ENCODE peak calls at places on chromosomes 2 and 18, in four cellular contexts. A is Calu3, C is dorsolateral prefrontal cortex, I is fibroblast of the aortic adventitia. X is an unnamed sample.

GRCh38 chr2:3535794-3536681 is 16.7 kb upstream of the ADI1 start:
- DNase-seq in A (peak; percentile 58), I (peak; percentile 89), C (no peak), X (no peak)

GRCh38 chr2:239319261-239319661 is 81.6 kb downstream of the HDAC4 start:
- DNase-seq in C (no peak), I (peak; percentile 44), A (peak; percentile 54), X (peak; percentile 4)

GRCh38 chr2:19988600-19988999 is 1.3 kb downstream of the WDR35 start:
- DNase-seq in I (no peak), C (no peak), A (no peak), X (no peak)

GRCh38 chr2:41768301-41768700 is 279.5 kb upstream of the PKDCC start:
- DNase-seq in I (no peak), C (peak; percentile 44), A (no peak), X (no peak)

GRCh38 chr18:54173980-54174611 is 50.4 kb downstream of the MBD2 start:
- DNase-seq in I (no peak), A (no peak), C (no peak), X (no peak)

GRCh38 chr2:71610671-71611070 is 157.3 kb downstream of the DYSF start:
- DNase-seq in C (peak; percentile 26), A (no peak), I (no peak), X (peak; percentile 5)

GRCh38 chr2:150403457-150403856 is 84.0 kb downstream of the RND3 start:
- DNase-seq in I (no peak), C (no peak), A (no peak), X (no peak)

GRCh38 chr2:235940330-235940729 is 227.9 kb downstream of the GBX2 start:
- DNase-seq in C (peak; percentile 66), A (no peak), I (peak; percentile 73), X (no peak)

GRCh38 chr2:44120428-44120827 is 48.2 kb upstream of the PPM1B start:
- DNase-seq in A (no peak), I (peak; percentile 88), C (no peak), X (no peak)

GRCh38 chr2:27356056-27356381 is 545 bp downstream of the GTF3C2 start:
- DNase-seq in C (no peak), I (peak; percentile 43), A (peak; percentile 49), X (no peak)

GRCh38 chr2:42025151-42025582 is 22.7 kb upstream of the PKDCC start:
- DNase-seq in C (no peak), A (no peak), I (peak; percentile 88), X (no peak)

GRCh38 chr2:140624188-140624587 is 1506.6 kb downstream of the LRP1B start:
- DNase-seq in C (no peak), I (no peak), A (no peak), X (no peak)

GRCh38 chr2:229176136-229176535 is 95.0 kb downstream of the PID1 start:
- DNase-seq in I (no peak), C (no peak), A (no peak), X (no peak)

GRCh38 chr2:63038034-63038433 is 12.6 kb upstream of the OTX1 start:
- DNase-seq in C (no peak), I (no peak), A (no peak), X (no peak)

GRCh38 chr2:88451647-88452150 is 794 bp downstream of the FOXI3 start:
- DNase-seq in A (no peak), C (no peak), I (no peak), X (peak; percentile 28)

GRCh38 chr2:31078579-31079105 is 59.6 kb downstream of the GALNT14 start:
- DNase-seq in C (no peak), A (no peak), I (no peak), X (no peak)

GRCh38 chr18:27413495-27414401 is 228.6 kb upstream of the CHST9 start:
- DNase-seq in A (no peak), C (no peak), I (peak; percentile 75), X (no peak)

GRCh38 chr18:76258209-76258608 is 236.8 kb downstream of the ZNF516 start:
- DNase-seq in I (no peak), C (no peak), A (no peak), X (no peak)

GRCh38 chr2:190603374-190603773 is 45.5 kb upstream of the NAB1 start:
- DNase-seq in A (no peak), C (peak; percentile 39), I (no peak), X (no peak)

GRCh38 chr2:132875193-132875592 is 205.2 kb upstream of the LYPD1 start:
- DNase-seq in A (no peak), I (no peak), C (no peak), X (no peak)
- TF ChIP-seq CTCF in A (no peak), I (no peak), C (no peak), X (no peak)

GRCh38 chr2:113068706-113069485 is 1.1 kb downstream of the IL1F10 start:
- DNase-seq in A (peak; percentile 28), C (no peak), I (peak; percentile 21), X (no peak)
- TF ChIP-seq CTCF in A (no peak), C (no peak), I (no peak), X (no peak)

GRCh38 chr2:120343433-120344105 is 2.4 kb upstream of the INHBB start:
- DNase-seq in C (peak; percentile 83), I (peak; percentile 69), A (peak; percentile 86), X (peak; percentile 75)

GRCh38 chr2:120341977-120342376 is 4.0 kb upstream of the INHBB start:
- DNase-seq in C (no peak), A (no peak), I (no peak), X (no peak)

GRCh38 chr2:120344214-120344990 is 1.5 kb upstream of the INHBB start:
- DNase-seq in A (peak; percentile 27), C (no peak), I (no peak), X (peak; percentile 24)

GRCh38 chr2:120343100-120343432 is 2.9 kb upstream of the INHBB start:
- DNase-seq in C (no peak), I (no peak), A (no peak), X (no peak)

GRCh38 chr2:120342451-120342850 is 3.5 kb upstream of the INHBB start:
- DNase-seq in I (no peak), C (no peak), A (no peak), X (no peak)
- TF ChIP-seq CTCF in I (no peak), C (no peak), A (no peak), X (no peak)

GRCh38 chr2:128314348-128315121 is 4.1 kb downstream of the HS6ST1 start:
- DNase-seq in A (no peak), C (peak; percentile 32), I (no peak), X (no peak)

GRCh38 chr2:128314026-128314347 is 4.7 kb downstream of the HS6ST1 start:
- DNase-seq in A (no peak), C (no peak), I (no peak), X (no peak)

GRCh38 chr2:128316777-128317185 is 1.9 kb downstream of the HS6ST1 start:
- DNase-seq in A (no peak), I (no peak), C (peak; percentile 33), X (peak; percentile 8)

GRCh38 chr2:128315829-128316776 is 2.6 kb downstream of the HS6ST1 start:
- DNase-seq in I (peak; percentile 46), C (peak; percentile 30), A (no peak), X (peak; percentile 8)

DNA sequence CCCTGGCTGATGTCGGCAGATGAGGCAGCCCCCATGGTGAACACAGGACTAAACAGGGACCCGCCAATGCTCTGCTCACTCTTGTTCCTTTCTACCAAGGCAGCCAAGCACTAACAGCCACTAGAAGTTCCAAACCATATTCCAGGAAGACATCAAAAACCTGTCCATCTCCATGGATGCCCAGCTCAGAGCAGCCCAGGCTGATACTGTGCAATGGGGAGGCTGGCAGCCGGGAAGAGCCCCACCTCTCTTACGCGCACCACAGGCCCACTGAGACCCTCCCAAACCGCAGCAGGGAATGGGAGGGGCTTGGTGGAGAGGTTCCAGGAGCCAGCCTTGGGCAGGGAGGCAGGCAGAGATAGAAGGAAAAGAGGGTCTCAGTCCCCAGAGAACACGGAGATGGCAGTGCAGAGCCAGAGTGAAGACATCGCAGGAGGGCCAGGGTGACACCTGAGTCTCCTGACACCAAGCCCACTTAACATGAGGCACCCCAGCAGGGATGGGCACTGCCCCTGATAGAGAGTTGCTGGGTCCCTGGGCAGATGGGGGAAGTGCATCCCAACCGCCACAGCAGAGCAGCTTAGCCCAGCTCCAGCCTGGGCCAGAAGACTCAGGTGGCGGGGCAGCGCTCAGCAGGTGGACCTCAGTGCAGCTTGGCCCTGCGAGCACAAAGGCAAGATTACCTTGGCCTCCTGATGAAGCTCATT is 3.4 kb downstream of the HS6ST1 start:
- DNase-seq in C (peak; percentile 31), I (no peak), A (no peak), X (peak; percentile 8)
- TF ChIP-seq CTCF in C (no peak), I (no peak), A (no peak), X (no peak)

GRCh38 chr2:86786001-86786536 is 4.6 kb downstream of the CD8A start:
- DNase-seq in C (no peak), I (no peak), A (no peak), X (no peak)
- TF ChIP-seq CTCF in C (no peak), I (no peak), A (no peak), X (no peak)

GRCh38 chr18:32261003-32261402 is 71.2 kb downstream of the MEP1B start:
- DNase-seq in A (no peak), C (no peak), I (no peak), X (no peak)
- TF ChIP-seq CTCF in A (no peak), C (peak; percentile 10), I (no peak), X (no peak)

X was measured in progenitor cell of endocrine pancreas.